ENCODE peak calls at places on chromosomes 6 and 20, in six cellular contexts. N, M, Y, P, D and W are unnamed samples.
A peak's percentile ranks its signal among the peaks of the same experiment; 100 is the strongest.

GRCh38 chr20:1462834-1463233 is 3.8 kb downstream of the NSFL1C start:
- DNase-seq in N (no peak), M (no peak), Y (no peak), P (no peak), D (no peak), W (no peak)

GRCh38 chr6:137246801-137247202 is 27.6 kb upstream of the IFNGR1 start:
- DNase-seq in N (no peak), M (no peak), Y (no peak), P (no peak), D (no peak), W (no peak)

GRCh38 chr20:3092611-3093379 is 8.3 kb upstream of the AVP start:
- DNase-seq in N (peak; percentile 37), M (peak; percentile 52), Y (peak; percentile 48), P (peak; percentile 67), D (peak; percentile 12), W (peak; percentile 68)

GRCh38 chr6:84204011-84204410 is 23.4 kb downstream of the CEP162 start:
- DNase-seq in N (no peak), M (no peak), Y (no peak), P (no peak), D (no peak), W (no peak)

GRCh38 chr6:44475779-44476434 is 88.4 kb downstream of the CDC5L start:
- DNase-seq in N (peak; percentile 52), M (peak; percentile 93), Y (peak; percentile 90), P (peak; percentile 72), D (peak; percentile 18), W (peak; percentile 90)

GRCh38 chr6:90401933-90402830 is 105.5 kb upstream of the BACH2 start:
- DNase-seq in N (no peak), M (no peak), Y (no peak), P (peak; percentile 48), D (no peak), W (no peak)

GRCh38 chr6:130434174-130434873 is 68.5 kb downstream of the TMEM200A start:
- DNase-seq in N (no peak), M (no peak), Y (no peak), P (no peak), D (no peak), W (no peak)

GRCh38 chr20:34232494-34233087 is 8.6 kb upstream of the ASIP start:
- DNase-seq in N (no peak), M (no peak), Y (no peak), P (no peak), D (no peak), W (no peak)

GRCh38 chr20:62819494-62820174 is 2.8 kb downstream of the COL9A3 start:
- DNase-seq in N (no peak), M (no peak), Y (no peak), P (no peak), D (no peak), W (no peak)

GRCh38 chr6:136962661-136963060 is 40.6 kb downstream of the SLC35D3 start:
- DNase-seq in N (no peak), M (peak; percentile 61), Y (no peak), P (no peak), D (no peak), W (peak; percentile 56)